ENCODE peak calls at places on chromosomes 7 and 10, in five cellular contexts. Z, O, V, I and E are unnamed samples.

GRCh38 chr10:124298891-124299290 is 119.8 kb downstream of the OAT start:
- DNase-seq in Z (no peak), O (no peak), V (no peak), I (no peak), E (no peak)

GRCh38 chr10:78937388-78937787 is 131.4 kb upstream of the ZMIZ1 start:
- DNase-seq in Z (no peak), O (no peak), V (no peak), I (no peak), E (peak)

GRCh38 chr7:29194594-29195417 is at the start of gene CHN2:
- DNase-seq in Z (no peak), O (no peak), V (peak), I (peak), E (peak)

GRCh38 chr7:152511736-152512135 is 75.9 kb upstream of the KMT2C start:
- DNase-seq in Z (no peak), O (no peak), V (no peak), I (no peak), E (no peak)

GRCh38 chr10:83371696-83372490 is 767.4 kb upstream of the GHITM start:
- DNase-seq in Z (no peak), O (no peak), V (no peak), I (no peak), E (no peak)

GRCh38 chr7:2838873-2839578 is 5.1 kb downstream of the GNA12 start:
- DNase-seq in Z (no peak), O (no peak), V (peak), I (no peak), E (no peak)

GRCh38 chr10:75111906-75112703 is 649 bp downstream of the SAMD8 start:
- DNase-seq in Z (no peak), O (peak), V (peak), I (peak), E (peak)

GRCh38 chr10:73907841-73908517 is 3.0 kb upstream of the PLAU start:
- DNase-seq in Z (no peak), O (no peak), V (peak), I (no peak), E (no peak)

GRCh38 chr7:87574630-87575029 is 26.1 kb downstream of the ABCB1 start:
- DNase-seq in Z (no peak), O (no peak), V (no peak), I (no peak), E (no peak)

GRCh38 chr7:158957921-158958471 is 101.6 kb downstream of the DYNC2I1 start:
- DNase-seq in Z (no peak), O (peak), V (peak), I (no peak), E (no peak)

GRCh38 chr10:127824826-127825225 is 67.9 kb downstream of the CLRN3 start:
- DNase-seq in Z (no peak), O (no peak), V (no peak), I (no peak), E (no peak)

GRCh38 chr7:43071604-43072003 is 40.8 kb upstream of the HECW1 start:
- DNase-seq in Z (no peak), O (peak), V (no peak), I (no peak), E (no peak)

GRCh38 chr7:4806983-4807625 is 31.7 kb downstream of the AP5Z1 start:
- DNase-seq in Z (no peak), O (no peak), V (no peak), I (no peak), E (peak)

GRCh38 chr10:251982-252582 is 116.8 kb downstream of the ZMYND11 start:
- DNase-seq in Z (no peak), O (no peak), V (no peak), I (no peak), E (no peak)

GRCh38 chr7:17680943-17681351 is 259.3 kb downstream of the SNX13 start:
- DNase-seq in Z (no peak), O (no peak), V (no peak), I (no peak), E (no peak)

DNA sequence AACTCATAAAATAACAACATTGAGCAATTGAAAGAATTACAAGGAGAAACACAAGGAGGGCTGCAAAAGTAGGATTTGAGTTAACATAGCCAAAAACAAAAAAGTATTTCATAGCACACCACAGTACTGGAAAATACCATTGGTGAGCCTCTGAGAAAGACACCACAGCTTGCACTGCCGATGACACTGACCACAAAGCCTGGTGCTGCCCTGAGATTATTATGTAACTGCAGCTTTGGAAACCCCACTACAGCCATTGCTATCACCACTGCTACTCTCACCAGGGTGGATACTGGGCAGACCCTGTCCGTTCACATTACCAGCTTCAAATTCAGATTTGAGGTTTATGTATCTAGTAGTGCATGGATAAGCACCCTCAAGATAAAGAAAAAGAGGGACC is 1246.7 kb upstream of the SORCS1 start:
- DNase-seq in Z (no peak), O (no peak), V (no peak), I (no peak), E (no peak)
- TF ChIP-seq POLR2AphosphoS5 in Z (no peak), O (no peak), V (no peak), I (no peak), E (no peak)

DNA sequence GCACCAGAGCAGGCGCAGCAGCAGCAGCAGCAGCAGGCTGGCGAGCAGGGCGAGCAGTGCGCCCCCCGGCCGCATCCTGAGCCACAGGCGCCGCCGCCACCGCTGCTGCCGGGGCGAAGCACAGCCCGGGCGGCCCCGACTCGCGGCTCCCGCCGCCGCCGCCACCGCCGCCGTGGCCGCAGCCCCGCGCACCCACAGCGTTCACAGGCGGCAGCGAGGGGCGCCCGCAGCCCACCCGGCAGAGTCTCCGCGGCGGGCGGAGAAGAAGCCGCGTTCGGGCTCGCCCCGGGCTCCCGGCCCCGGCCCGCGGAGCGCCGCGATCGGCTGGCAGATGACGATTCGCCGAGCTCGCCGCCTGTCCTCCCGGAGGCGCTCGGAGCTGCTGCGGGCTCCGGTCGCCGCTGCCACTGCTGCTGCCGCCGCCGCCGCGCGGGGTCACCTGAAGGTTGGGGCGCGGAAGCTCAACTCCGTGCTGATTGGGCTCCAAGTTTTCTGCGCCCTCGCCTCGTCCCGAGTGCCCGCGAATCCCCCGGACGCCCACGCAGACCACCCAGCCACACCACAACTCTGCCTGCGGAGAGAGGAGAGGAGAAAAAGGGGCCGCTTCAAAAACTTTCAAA is at the start of gene ST8SIA6:
- DNase-seq in Z (peak), O (peak), V (peak), I (peak), E (peak)
- TF ChIP-seq POLR2AphosphoS5 in Z (no peak), O (peak), V (no peak), I (no peak), E (peak)

GRCh38 chr10:30437039-30437781 is 3.2 kb downstream of the MAP3K8 start:
- DNase-seq in Z (no peak), O (peak), V (no peak), I (no peak), E (no peak)

GRCh38 chr10:30438016-30438850 is 4.2 kb downstream of the MAP3K8 start:
- DNase-seq in Z (no peak), O (no peak), V (no peak), I (no peak), E (no peak)

GRCh38 chr10:30441974-30442606 is 8.1 kb downstream of the MAP3K8 start:
- DNase-seq in Z (no peak), O (no peak), V (no peak), I (no peak), E (no peak)

GRCh38 chr10:30443049-30443448 is 9.1 kb downstream of the MAP3K8 start:
- DNase-seq in Z (no peak), O (no peak), V (no peak), I (no peak), E (no peak)

GRCh38 chr10:30439931-30440330 is 5.9 kb downstream of the MAP3K8 start:
- DNase-seq in Z (no peak), O (no peak), V (no peak), I (no peak), E (no peak)
- TF ChIP-seq POLR2AphosphoS5 in Z (no peak), O (no peak), V (no peak), I (no peak), E (no peak)

DNA sequence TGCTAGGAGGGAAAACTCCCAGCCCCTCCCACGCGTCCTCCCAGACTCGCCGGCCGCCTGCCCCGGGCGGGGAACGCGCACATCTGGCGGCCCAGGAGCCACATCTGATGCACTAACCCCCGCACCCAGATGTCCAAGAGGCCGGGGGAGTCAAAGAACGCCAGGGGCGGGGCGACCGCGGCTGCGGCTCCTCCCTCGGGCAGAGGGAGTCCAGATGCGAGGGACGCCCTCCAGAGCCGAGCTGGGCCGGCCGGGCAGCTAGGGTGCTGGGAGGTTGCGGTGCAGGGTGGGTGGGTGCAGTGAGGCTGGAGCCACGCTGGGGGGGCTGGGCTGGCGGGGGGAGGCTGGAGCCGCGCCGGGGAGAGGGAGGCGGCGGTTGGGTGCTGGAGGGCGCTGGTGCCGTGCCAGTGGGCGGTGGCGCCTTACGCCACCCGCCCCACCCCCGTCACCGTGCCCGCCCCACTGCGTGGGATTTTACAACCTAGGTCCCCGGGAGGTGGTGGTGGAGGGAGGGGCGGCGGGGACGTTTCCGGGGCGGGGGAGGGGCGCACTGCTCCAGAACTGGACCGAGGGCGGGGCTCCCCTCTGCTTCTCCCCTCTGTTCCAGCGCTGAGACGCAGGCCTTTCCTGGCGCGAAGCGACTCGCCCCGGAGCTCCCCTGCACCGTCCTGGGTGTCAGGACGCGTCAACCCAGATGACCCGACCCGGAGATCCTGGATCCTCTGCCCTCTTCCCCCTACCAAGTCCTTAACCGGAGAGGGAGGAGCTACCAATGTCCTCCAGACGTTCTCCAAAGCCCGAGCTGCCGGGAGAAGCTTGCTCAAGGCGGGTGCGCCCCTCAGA is 109.1 kb downstream of the REEP3 start:
- DNase-seq in Z (peak), O (peak), V (peak), I (peak), E (peak)
- TF ChIP-seq POLR2AphosphoS5 in Z (no peak), O (peak), V (peak), I (peak), E (peak)

GRCh38 chr10:87961314-87961713 is 97.9 kb downstream of the PTEN start:
- DNase-seq in Z (no peak), O (no peak), V (no peak), I (no peak), E (no peak)
- TF ChIP-seq POLR2AphosphoS5 in Z (no peak), O (no peak), V (no peak), I (peak), E (no peak)

GRCh38 chr10:101781655-101781983 is 1.6 kb downstream of the NPM3 start:
- DNase-seq in Z (no peak), O (no peak), V (no peak), I (no peak), E (peak)

GRCh38 chr10:101781984-101782810 is 1.0 kb downstream of the NPM3 start:
- DNase-seq in Z (no peak), O (peak), V (no peak), I (no peak), E (peak)

GRCh38 chr10:101783736-101784118 is 481 bp upstream of the NPM3 start:
- DNase-seq in Z (no peak), O (no peak), V (no peak), I (no peak), E (no peak)

GRCh38 chr10:101784558-101784957 is 1.3 kb upstream of the NPM3 start:
- DNase-seq in Z (no peak), O (no peak), V (no peak), I (no peak), E (no peak)

DNA sequence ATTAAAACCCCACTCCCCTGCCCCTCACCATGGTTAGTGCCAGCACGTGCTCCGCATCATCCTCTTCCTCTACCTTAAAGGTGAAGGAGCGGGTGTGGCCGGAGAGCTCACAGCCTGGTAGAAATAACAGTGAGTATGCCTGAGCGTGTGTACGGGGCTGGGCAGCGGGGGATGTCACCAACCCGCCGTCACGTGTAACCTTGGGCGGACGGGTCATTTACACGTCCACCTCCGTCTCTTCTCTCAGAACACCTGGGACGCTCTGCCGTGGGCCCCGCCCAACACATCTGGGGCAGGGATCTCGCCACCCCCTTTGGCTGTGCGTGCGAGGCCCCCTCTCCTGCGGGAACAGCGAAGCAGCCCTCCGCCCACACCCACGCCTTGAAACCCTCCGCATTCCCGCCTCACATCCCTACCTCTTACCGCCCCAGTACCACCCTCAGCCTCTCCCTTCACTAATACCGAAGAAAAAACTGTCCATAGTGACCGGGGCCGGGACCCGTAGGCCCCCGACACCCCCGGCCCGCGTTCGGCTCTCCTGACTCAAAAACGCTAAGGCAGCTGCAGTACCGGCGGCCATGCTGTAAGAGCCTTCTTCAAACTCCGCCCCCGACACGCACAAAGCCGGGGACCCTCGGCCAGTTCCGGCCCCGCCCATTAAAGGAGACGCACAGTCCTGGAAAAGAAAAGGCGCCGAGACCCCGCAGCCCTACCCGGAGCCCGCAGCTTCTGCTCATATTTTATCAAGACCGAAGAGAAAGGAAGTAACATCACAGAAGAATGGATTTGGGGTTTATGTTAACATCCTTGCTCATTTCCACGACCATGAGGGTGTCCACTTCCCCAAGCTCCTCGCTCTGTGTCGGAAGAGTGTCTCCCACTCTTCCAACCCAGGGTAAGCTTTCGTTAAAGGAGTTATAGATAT is at the start of gene NPM3:
- DNase-seq in Z (peak), O (peak), V (peak), I (peak), E (peak)
- TF ChIP-seq POLR2AphosphoS5 in Z (no peak), O (peak), V (peak), I (peak), E (peak)

GRCh38 chr10:110979611-110980010 is 60.2 kb downstream of the SHOC2 start:
- DNase-seq in Z (no peak), O (no peak), V (no peak), I (no peak), E (no peak)
- TF ChIP-seq POLR2AphosphoS5 in Z (no peak), O (no peak), V (no peak), I (no peak), E (no peak)

DNA sequence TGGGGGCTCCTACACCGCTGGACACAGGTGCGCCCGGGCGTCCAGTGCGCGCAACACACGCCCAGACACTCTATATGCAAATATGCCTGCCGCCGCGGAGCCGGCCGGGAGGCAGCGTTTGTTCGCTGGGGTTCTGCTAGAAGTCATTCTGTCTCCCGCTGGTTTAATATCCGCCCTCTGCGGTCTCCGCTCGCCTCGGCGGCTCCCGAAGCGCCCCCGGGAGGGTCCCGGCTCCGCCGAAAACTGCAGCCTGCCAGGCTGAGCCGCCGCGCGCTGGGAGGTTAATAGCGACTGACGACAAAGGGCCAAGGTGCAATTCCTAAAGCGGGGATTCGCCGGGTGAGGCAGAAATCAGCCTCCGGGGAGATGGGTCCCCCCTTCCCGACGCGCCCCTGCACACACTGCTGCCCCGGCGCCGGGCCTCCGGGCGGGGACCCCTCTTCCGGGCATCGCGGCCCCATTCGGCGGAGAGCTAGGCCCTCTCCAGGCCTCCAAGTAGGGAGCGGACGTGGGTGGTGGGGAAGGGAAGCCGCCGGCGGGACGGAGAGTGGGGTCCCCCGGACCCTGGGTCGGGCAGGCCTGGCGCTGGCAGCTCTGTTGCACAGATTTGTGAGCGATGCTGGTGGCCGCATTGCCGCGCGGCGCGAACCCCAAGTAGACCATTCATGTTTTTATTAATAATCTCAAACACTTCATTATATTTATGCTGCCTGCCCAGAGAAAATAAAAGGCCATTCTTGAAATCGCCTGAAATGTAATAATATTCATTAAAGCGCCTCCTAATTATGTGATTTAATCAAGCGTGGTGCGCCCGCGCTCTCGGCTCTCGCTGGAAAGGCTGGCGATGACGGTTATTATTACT is 9.1 kb downstream of the EN2 start:
- DNase-seq in Z (no peak), O (no peak), V (no peak), I (no peak), E (peak)
- TF ChIP-seq POLR2AphosphoS5 in Z (no peak), O (no peak), V (no peak), I (no peak), E (no peak)

GRCh38 chr7:27283558-27283957 is 41.0 kb downstream of the EVX1 start:
- DNase-seq in Z (no peak), O (no peak), V (no peak), I (no peak), E (no peak)

DNA sequence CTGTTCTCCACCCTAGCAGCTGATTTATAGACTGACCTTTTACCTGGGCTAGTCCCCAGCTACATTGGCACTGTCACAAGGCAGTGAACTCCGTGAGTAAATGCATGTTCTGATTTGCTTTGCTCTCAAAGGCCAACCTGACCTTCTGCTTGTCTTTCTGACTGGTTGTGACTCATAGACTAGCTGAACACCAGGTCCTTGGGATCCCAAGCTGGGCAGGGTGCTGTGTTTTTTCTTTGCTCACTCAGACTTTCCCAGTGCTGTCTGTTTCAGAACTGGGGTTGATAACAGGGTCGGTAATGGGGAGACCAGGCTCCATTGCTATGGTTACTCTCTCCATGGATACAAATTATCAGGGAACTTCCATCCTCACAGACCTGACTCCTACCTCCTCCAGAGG is 35.0 kb downstream of the EVX1 start:
- DNase-seq in Z (no peak), O (no peak), V (peak), I (no peak), E (no peak)
- TF ChIP-seq POLR2AphosphoS5 in Z (no peak), O (no peak), V (peak), I (peak), E (no peak)

GRCh38 chr7:138238734-138239133 is 162.5 kb downstream of the AKR1D1 start:
- DNase-seq in Z (no peak), O (no peak), V (no peak), I (no peak), E (no peak)
- TF ChIP-seq POLR2AphosphoS5 in Z (no peak), O (no peak), V (no peak), I (no peak), E (no peak)